ENCODE peak calls at places on chromosome 21, in five cellular contexts. E is stomach, A is AG09309, M is colonic mucosa, I is fibroblast of pulmonary artery. B is an unnamed sample.

GRCh38 chr21:28959367-28960099 is 33.1 kb downstream of the LTN1 start:
- DNase-seq in E (no peak), A (peak), M (no peak), I (peak), B (no peak)

GRCh38 chr21:37061926-37062591 is 10.8 kb downstream of the PIGP start:
- DNase-seq in E (no peak), A (peak), M (no peak), I (peak), B (no peak)

GRCh38 chr21:32190491-32191144 is 88.2 kb downstream of the MIS18A start:
- DNase-seq in E (no peak), A (no peak), M (no peak), I (no peak), B (peak)

GRCh38 chr21:42214921-42215320 is 4.0 kb upstream of the ABCG1 start:
- DNase-seq in E (peak), A (no peak), M (no peak), I (no peak), B (no peak)

GRCh38 chr21:27269646-27270045 is 302.8 kb upstream of the ADAMTS5 start:
- DNase-seq in E (no peak), A (peak), M (no peak), I (peak), B (no peak)

GRCh38 chr21:46634966-46635323 is 529 bp upstream of the PRMT2 start:
- DNase-seq in E (peak), A (peak), M (peak), I (peak), B (no peak)

GRCh38 chr21:31354604-31355443 is 10.8 kb upstream of the TIAM1 start:
- DNase-seq in E (peak), A (peak), M (no peak), I (peak), B (no peak)

GRCh38 chr21:27582946-27583270 is 616.0 kb upstream of the ADAMTS5 start:
- DNase-seq in E (no peak), A (no peak), M (no peak), I (no peak), B (no peak)

GRCh38 chr21:32475162-32475812 is 62.8 kb downstream of the EVA1C start:
- DNase-seq in E (no peak), A (peak), M (no peak), I (peak), B (no peak)

GRCh38 chr21:39316062-39316461 is 2.6 kb upstream of the BRWD1 start:
- DNase-seq in E (no peak), A (no peak), M (no peak), I (no peak), B (no peak)

GRCh38 chr21:39318091-39318959 is 4.9 kb upstream of the BRWD1 start:
- DNase-seq in E (no peak), A (no peak), M (no peak), I (no peak), B (no peak)

GRCh38 chr21:39317134-39318090 is 4.0 kb upstream of the BRWD1 start:
- DNase-seq in E (no peak), A (no peak), M (no peak), I (no peak), B (no peak)

GRCh38 chr21:39315603-39316002 is 2.2 kb upstream of the BRWD1 start:
- DNase-seq in E (no peak), A (no peak), M (no peak), I (no peak), B (no peak)

GRCh38 chr21:39316729-39317128 is 3.3 kb upstream of the BRWD1 start:
- DNase-seq in E (no peak), A (no peak), M (no peak), I (no peak), B (no peak)
- H3K4me3 ChIP-seq in E (no peak), A (no peak), M (no peak), I (no peak), B (no peak)

DNA sequence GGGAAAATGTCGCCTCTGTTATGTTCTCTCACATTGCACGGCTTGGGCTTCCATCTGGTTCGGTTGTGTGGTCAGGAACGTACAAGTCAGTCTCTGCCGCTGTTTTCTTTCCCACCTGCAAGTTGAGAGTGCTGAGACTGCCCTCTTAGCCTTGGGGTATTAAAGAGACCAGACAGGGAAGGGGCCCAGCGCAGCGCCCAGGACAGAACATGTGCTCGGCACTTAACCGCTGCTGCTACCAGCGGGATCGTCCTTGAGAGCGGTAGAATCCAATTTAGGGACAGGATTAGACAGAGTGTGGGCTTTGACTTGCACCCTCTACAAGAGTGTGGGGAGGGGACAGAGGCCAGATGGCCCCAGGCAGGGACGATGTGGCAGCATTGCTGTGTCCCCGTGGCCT is 17.7 kb upstream of the AGPAT3 start:
- DNase-seq in E (no peak), A (no peak), M (no peak), I (no peak), B (no peak)
- H3K4me3 ChIP-seq in E (no peak), A (no peak), M (no peak), I (no peak), B (no peak)

DNA sequence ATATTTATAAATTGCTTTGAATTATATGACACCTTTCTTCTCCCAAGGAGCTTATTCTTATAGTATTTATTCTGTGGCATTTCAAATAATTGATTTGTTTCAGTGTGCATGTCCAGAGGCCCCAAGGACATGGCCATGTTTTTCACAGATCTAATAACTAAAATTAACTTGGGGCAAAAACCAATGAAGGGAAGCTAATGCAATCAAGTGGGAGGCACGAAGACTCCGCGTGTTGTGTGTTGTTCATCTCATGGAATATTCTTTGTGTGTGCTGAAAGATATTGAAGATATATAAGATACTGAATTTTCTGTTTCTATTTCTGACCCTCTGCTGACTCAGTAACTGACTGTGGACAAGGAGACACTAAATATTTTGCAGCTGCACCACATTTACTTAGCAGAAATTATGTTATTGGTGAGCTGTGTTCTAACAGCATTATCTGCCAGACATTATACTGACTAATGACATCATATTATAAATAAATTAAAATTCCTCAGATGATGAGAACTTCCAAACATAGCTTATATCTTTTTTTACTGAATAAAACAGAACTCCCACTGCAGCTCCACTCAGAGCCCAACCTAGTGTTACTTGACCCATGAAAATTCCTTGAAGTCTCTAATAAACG is 519.3 kb upstream of the CXADR start:
- DNase-seq in E (no peak), A (no peak), M (no peak), I (no peak), B (no peak)
- H3K4me3 ChIP-seq in E (no peak), A (no peak), M (no peak), I (no peak), B (no peak)

DNA sequence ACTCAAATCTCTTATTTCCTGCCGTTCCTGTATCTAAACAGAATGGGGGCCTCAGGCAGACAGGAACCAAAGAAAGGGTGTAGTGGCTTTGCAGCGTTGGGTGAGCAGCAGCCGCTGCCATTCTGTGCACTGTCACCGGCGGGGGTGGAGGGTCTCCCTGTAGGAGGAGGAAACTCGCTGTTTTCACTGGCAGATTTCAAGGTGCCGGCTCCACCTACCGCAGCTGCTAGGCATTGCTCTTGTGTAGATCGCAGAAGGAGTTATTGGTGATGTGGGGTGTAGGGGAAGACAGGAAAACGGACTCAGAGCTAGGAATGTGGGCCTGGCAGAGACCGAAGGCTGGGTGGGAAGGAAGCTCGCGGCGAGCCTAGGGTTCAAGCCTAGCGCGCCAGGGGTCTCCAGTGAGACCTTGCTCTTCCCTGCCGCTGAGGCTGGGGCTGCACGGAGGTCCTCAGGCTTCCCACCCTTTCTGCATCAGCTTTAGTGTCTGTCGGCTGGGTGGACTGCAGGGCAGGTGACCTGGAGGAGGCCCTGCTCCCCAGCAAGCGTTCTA is 20.8 kb downstream of the ATP5PO start:
- DNase-seq in E (peak), A (peak), M (peak), I (peak), B (no peak)
- H3K4me3 ChIP-seq in E (peak), A (peak), M (no peak), I (peak), B (peak)